ENCODE peak calls at places on chromosomes 6 and 20, in eight cellular contexts. A is A549, K is HCT116, H is GM23338, I is HepG2, E is K562, N is HL-60, J is SK-N-SH. B is an unnamed sample.

GRCh38 chr6:43772571-43773049 is 2.6 kb downstream of the VEGFA start:
- DNase-seq in A (no peak), K (no peak), H (peak), I (peak), E (peak), N (no peak), J (peak), B (no peak)

GRCh38 chr6:157982580-157983438 is 1.1 kb downstream of the SYNJ2 start:
- DNase-seq in A (peak), K (no peak), H (peak), I (peak), E (peak), N (no peak), J (no peak), B (no peak)

GRCh38 chr6:149750136-149750609 is 632 bp downstream of the PCMT1 start:
- DNase-seq in A (peak), K (peak), H (peak), I (peak), E (peak), N (peak), J (peak), B (no peak)

GRCh38 chr6:17012421-17013225 is 89.2 kb upstream of the STMND1 start:
- DNase-seq in A (no peak), K (no peak), H (peak), I (no peak), E (no peak), N (no peak), J (peak), B (no peak)

GRCh38 chr20:38231786-38232130 is 28.8 kb downstream of the KIAA1755 start:
- DNase-seq in A (no peak), K (no peak), H (no peak), I (no peak), E (no peak), N (no peak), J (no peak), B (no peak)

GRCh38 chr6:31304683-31305082 is 32.8 kb upstream of the HLA-C start:
- DNase-seq in A (no peak), K (no peak), H (no peak), I (no peak), E (no peak), N (no peak), J (no peak), B (no peak)

GRCh38 chr6:69022991-69023390 is 387.9 kb downstream of the ADGRB3 start:
- DNase-seq in A (no peak), K (no peak), H (no peak), I (no peak), E (no peak), N (no peak), J (no peak), B (no peak)

GRCh38 chr20:57892471-57892870 is 182.7 kb upstream of the PMEPA1 start:
- DNase-seq in A (no peak), K (no peak), H (no peak), I (no peak), E (no peak), N (no peak), J (no peak), B (no peak)

GRCh38 chr6:3209114-3210023 is 18.1 kb downstream of the TUBB2B start:
- DNase-seq in A (peak), K (peak), H (peak), I (peak), E (peak), N (no peak), J (peak), B (peak)

GRCh38 chr6:77458421-77458820 is 4.9 kb downstream of the HTR1B start:
- DNase-seq in A (no peak), K (no peak), H (no peak), I (no peak), E (no peak), N (no peak), J (no peak), B (no peak)

GRCh38 chr6:149190228-149190831 is 127.2 kb upstream of the TAB2 start:
- DNase-seq in A (no peak), K (no peak), H (peak), I (peak), E (no peak), N (no peak), J (no peak), B (peak)

GRCh38 chr6:47440722-47441121 is 36.9 kb upstream of the CD2AP start:
- DNase-seq in A (no peak), K (no peak), H (no peak), I (no peak), E (no peak), N (no peak), J (no peak), B (no peak)

GRCh38 chr6:117483004-117483644 is 650 bp downstream of the DCBLD1 start:
- DNase-seq in A (no peak), K (no peak), H (peak), I (peak), E (peak), N (peak), J (peak), B (no peak)

GRCh38 chr20:2946988-2947961 is 74.0 kb downstream of the PTPRA start:
- DNase-seq in A (no peak), K (no peak), H (no peak), I (peak), E (peak), N (peak), J (no peak), B (no peak)

GRCh38 chr6:63663147-63663877 is 27.7 kb downstream of the PHF3 start:
- DNase-seq in A (no peak), K (no peak), H (no peak), I (no peak), E (no peak), N (no peak), J (no peak), B (no peak)

GRCh38 chr6:12363651-12364381 is 73.7 kb downstream of the EDN1 start:
- DNase-seq in A (peak), K (no peak), H (no peak), I (peak), E (no peak), N (peak), J (no peak), B (no peak)

DNA sequence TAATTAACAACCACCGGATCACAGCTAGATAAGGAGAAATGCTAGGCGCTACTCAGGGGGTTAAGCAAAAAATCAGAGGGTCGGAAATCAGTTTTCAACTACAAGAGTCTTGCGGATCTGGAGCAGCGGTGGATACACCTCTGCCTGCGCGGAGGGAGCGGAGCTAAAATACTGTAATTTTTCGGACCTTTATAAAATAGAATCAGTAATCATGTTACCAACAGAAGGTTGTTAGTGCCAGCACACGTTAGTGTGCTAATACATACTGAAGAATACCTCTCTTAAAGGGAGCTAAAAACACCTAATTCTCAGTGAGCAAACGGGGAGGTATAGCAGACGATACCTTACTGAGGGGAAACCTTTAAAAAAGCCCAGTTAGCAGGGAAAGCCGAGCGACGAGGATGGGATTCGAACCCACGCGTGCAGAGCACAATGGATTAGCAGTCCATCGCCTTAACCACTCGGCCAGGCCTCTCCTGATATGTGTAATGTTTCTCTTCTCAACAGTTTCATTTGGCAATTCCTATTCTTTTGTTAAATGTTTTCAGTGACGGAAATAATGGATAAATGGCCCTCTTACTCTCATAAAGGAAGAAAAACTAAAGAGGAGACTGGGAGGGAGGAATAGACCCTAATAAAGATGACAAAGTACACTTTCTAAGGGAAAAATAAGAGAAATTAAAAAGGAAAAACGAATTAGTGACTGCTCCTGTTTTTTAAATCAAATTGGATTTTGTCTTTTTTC is 59.7 kb upstream of the BTN3A2 start:
- DNase-seq in A (no peak), K (peak), H (peak), I (peak), E (peak), N (no peak), J (no peak), B (no peak)
- TF ChIP-seq REST in A (no peak), K (no peak), H (no peak), I (no peak), E (peak), N (no peak), J (no peak), B (no peak)

DNA sequence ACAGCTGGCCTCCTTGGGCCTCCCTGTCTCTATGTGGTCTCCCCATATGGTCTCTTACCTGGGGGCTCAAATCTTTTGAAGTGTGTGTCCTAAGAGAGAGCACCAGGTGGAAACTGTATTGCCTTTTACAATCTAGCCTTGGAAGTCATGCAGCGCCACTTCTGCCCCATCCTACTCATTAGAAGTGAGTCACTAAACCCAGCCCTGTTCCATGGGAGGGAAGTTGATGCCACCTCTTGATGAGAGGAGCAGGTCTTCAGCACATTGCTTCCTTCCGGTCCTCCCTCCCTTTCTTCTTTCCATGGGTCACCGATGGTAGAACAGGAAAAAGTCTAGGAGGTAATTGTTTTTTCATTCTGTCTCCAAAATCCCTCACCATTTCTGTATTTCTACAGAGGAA is 156.3 kb downstream of the FOXA2 start:
- DNase-seq in A (no peak), K (no peak), H (no peak), I (no peak), E (no peak), N (no peak), J (no peak), B (no peak)
- TF ChIP-seq REST in A (no peak), K (no peak), H (no peak), I (no peak), E (no peak), N (no peak), J (no peak), B (no peak)

DNA sequence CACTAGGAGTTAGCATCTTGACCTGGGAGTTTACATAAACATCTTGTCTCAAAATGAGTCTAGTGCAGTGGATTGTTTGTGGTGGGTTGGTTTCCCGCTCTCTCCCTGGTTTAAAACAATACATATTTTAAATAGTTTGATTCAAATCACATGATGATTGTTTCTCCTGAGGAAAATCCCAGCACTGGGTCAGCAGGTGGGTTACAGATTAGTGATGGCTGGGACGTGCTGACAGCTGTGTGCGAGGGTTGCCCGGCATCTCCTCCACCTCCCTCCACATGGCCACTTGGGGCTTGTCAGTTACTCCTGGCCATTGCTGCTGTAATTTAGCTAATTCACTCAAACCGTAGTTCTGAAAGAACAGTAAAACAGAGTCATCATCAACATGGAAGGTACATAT is 306.4 kb upstream of the CITED2 start:
- DNase-seq in A (no peak), K (no peak), H (peak), I (no peak), E (no peak), N (no peak), J (no peak), B (no peak)
- TF ChIP-seq REST in A (no peak), K (no peak), H (no peak), I (no peak), E (no peak), N (no peak), J (no peak), B (no peak)

GRCh38 chr20:50415516-50416268 is 94.5 kb upstream of the PTPN1 start:
- DNase-seq in A (peak), K (peak), H (peak), I (peak), E (no peak), N (no peak), J (peak), B (no peak)
- TF ChIP-seq REST in A (no peak), K (no peak), H (no peak), I (no peak), E (no peak), N (no peak), J (no peak), B (no peak)

DNA sequence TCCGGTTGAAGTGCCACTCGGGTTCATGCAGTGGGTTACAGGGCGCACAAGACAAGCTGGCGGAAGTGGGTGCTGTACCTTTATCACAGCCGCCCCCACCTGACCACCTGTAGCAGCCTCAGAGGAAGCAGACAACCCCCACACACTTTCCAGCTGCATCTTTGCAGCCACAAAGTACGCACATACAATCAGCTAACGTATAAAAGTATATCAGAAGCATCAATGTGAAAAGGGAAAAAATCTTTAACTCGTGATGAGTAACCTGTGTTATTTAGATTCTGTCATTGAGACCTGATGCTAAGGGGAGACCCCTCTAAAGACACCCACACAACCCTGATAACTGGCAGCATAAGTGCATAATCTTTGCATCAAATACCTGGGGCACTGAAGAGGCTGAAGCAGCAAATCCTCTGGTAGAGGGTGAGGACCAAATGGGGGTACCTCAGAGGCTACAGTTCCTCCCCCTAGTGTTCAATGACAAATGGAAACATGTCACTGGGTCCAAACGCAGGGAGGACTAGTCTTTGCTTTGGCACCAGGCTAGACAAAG is 22.1 kb downstream of the BACH2 start:
- DNase-seq in A (no peak), K (no peak), H (peak), I (no peak), E (no peak), N (no peak), J (no peak), B (no peak)
- TF ChIP-seq REST in A (no peak), K (no peak), H (no peak), I (no peak), E (no peak), N (no peak), J (no peak), B (no peak)

B was measured in Panc1.